ENCODE peak calls at places on chromosomes 5 and 9, in eight cellular contexts. T is anterior cingulate cortex; N is HEK293T; H is T follicular helper cell; O is BJ; S is NCI-H774; A is HS-27A; M is stimulated activated CD8-positive, alpha-beta memory T cell treated with anti-CD3 and anti-CD28 coated beads, Interleukin-4, amount 100 ng/mL, for 48 hours. I is an unnamed sample.

GRCh38 chr9:136110082-136111061 is 8.3 kb downstream of the TMEM250 start:
- DNase-seq in A (no peak), N (no peak), T (no peak), S (no peak), O (no peak), M (peak; percentile 65), H (no peak), I (no peak)

GRCh38 chr9:33619666-33620404 is 95.8 kb downstream of the ANKRD18B start:
- DNase-seq in T (no peak), O (peak; percentile 18), A (no peak), S (no peak), H (no peak), N (no peak), M (no peak), I (peak; percentile 52)

GRCh38 chr9:83956288-83957028 is 23.6 kb downstream of the HNRNPK start:
- DNase-seq in M (peak; percentile 81), N (peak; percentile 79), O (no peak), A (no peak), T (peak; percentile 65), S (peak; percentile 75), H (peak; percentile 45), I (no peak)

GRCh38 chr5:15600035-15600434 is 100.1 kb downstream of the FBXL7 start:
- DNase-seq in M (no peak), O (no peak), A (no peak), T (no peak), H (no peak), S (no peak), N (no peak), I (no peak)

GRCh38 chr5:155049569-155050383 is 36.2 kb downstream of the KIF4B start:
- DNase-seq in S (no peak), N (peak; percentile 38), O (no peak), A (no peak), H (no peak), T (no peak), M (no peak), I (no peak)

GRCh38 chr9:18498947-18499585 is 25.1 kb downstream of the ADAMTSL1 start:
- DNase-seq in O (no peak), T (no peak), H (no peak), S (no peak), N (no peak), A (no peak), M (no peak), I (no peak)

GRCh38 chr5:36605241-36605640 is 1.2 kb upstream of the SLC1A3 start:
- DNase-seq in N (no peak), O (no peak), H (no peak), S (no peak), M (no peak), A (no peak), T (no peak), I (no peak)

GRCh38 chr9:97382099-97382718 is 29.7 kb upstream of the TDRD7 start:
- DNase-seq in S (no peak), M (no peak), N (no peak), O (no peak), H (no peak), A (no peak), T (no peak), I (no peak)

GRCh38 chr9:125971895-125972729 is 224.9 kb downstream of the PBX3 start:
- DNase-seq in N (no peak), A (no peak), T (no peak), O (no peak), S (no peak), M (no peak), H (no peak), I (no peak)

GRCh38 chr9:23962101-23962500 is 136.1 kb upstream of the ELAVL2 start:
- DNase-seq in O (no peak), H (no peak), N (no peak), A (no peak), S (no peak), M (no peak), T (no peak), I (no peak)

GRCh38 chr5:178077751-178078150 is 35.6 kb upstream of the N4BP3 start:
- DNase-seq in N (no peak), A (no peak), T (no peak), H (no peak), O (no peak), S (no peak), M (no peak), I (no peak)